ENCODE peak calls at places on chromosomes 13 and 19, in four cellular contexts. Q, U, T and Y are unnamed samples.

GRCh38 chr13:47901451-47901850 is 99.6 kb downstream of the SUCLA2 start:
- DNase-seq in U (no peak), Q (no peak), T (no peak), Y (no peak)

GRCh38 chr19:2266183-2266993 is 10.2 kb upstream of the JSRP1 start:
- DNase-seq in U (no peak), T (peak; percentile 58), Q (peak; percentile 54), Y (peak; percentile 60)

GRCh38 chr19:7326105-7326877 is 22.4 kb upstream of the ARHGEF18 start:
- DNase-seq in Q (no peak), T (peak; percentile 56), U (peak; percentile 89), Y (peak; percentile 74)

GRCh38 chr19:6498294-6499036 is 3.6 kb downstream of the TUBB4A start:
- DNase-seq in T (no peak), Q (no peak), U (no peak), Y (no peak)

GRCh38 chr13:98293570-98294142 is 116.6 kb upstream of the RNF113B start:
- DNase-seq in U (no peak), Q (no peak), T (no peak), Y (no peak)

GRCh38 chr19:39438270-39438934 is 2.7 kb upstream of the RPS16 start:
- DNase-seq in Q (no peak), U (no peak), T (peak; percentile 50), Y (no peak)

GRCh38 chr19:41847351-41848105 is 2.7 kb downstream of the DMRTC2 start:
- DNase-seq in U (no peak), T (no peak), Q (no peak), Y (peak; percentile 7)

GRCh38 chr19:47723573-47723923 is 10.3 kb downstream of the EHD2 start:
- DNase-seq in U (no peak), T (peak; percentile 63), Q (no peak), Y (no peak)

GRCh38 chr13:37136187-37136586 is 30.7 kb upstream of the CSNK1A1L start:
- DNase-seq in T (no peak), Q (no peak), U (no peak), Y (no peak)

GRCh38 chr13:26132756-26133155 is 80.9 kb upstream of the SHISA2 start:
- DNase-seq in T (no peak), U (no peak), Q (no peak), Y (peak; percentile 6)

GRCh38 chr13:77857810-77858209 is 60.8 kb downstream of the EDNRB start:
- DNase-seq in Q (no peak), T (no peak), U (no peak), Y (no peak)

GRCh38 chr13:109642358-109642757 is 144.0 kb downstream of the IRS2 start:
- DNase-seq in Q (no peak), U (no peak), T (no peak), Y (no peak)

GRCh38 chr13:100108913-100109507 is 20.1 kb downstream of the PCCA start:
- DNase-seq in U (no peak), Q (no peak), T (no peak), Y (no peak)

GRCh38 chr19:4375620-4376228 is 24.6 kb downstream of the SH3GL1 start:
- DNase-seq in T (peak; percentile 51), U (no peak), Q (peak; percentile 90), Y (peak; percentile 95)

GRCh38 chr19:35995655-35995993 is 636 bp downstream of the SDHAF1 start:
- DNase-seq in Q (no peak), U (no peak), T (peak; percentile 27), Y (peak; percentile 79)

GRCh38 chr19:49559928-49560327 is 20.4 kb downstream of the NOSIP start:
- DNase-seq in U (no peak), T (no peak), Q (no peak), Y (no peak)

GRCh38 chr13:113656831-113657671 is 947 bp downstream of the ATP4B start:
- DNase-seq in U (no peak), T (no peak), Q (no peak), Y (no peak)

GRCh38 chr13:114140909-114141255 is 8.5 kb upstream of the RASA3 start:
- DNase-seq in Q (no peak), T (no peak), U (no peak), Y (no peak)

GRCh38 chr19:13211426-13212308 is 61.5 kb downstream of the IER2 start:
- DNase-seq in Q (no peak), U (no peak), T (no peak), Y (no peak)
- TF ChIP-seq KDM1A in Q (no peak), U (no peak), T (no peak), Y (no peak)

GRCh38 chr13:35349673-35350278 is 126.7 kb downstream of the MAB21L1 start:
- DNase-seq in T (peak; percentile 92), Q (peak; percentile 52), U (no peak), Y (no peak)
- TF ChIP-seq BRCA1 in T (no peak), Q (no peak), U (no peak), Y (no peak)

DNA sequence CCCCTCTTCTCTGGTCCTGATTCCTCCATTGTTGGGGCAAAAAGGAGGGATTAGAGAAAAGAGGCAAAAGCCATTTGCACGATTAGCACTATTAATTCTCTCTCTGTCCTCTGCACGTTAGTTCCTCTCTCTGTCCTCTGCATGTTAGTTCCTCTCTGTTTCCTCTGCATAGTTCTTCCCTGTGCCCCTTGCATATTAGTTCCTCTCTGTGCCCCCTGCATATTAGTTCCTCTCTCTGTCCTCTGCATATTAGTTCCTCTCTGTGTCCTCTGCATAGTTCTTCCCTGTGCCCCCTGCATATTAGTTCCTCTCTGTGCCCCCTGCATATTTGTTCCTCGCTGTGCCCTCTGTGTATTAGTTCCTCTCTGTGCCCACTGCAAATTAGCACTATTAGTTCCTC is 847.2 kb upstream of the GPC6 start:
- DNase-seq in U (no peak), T (no peak), Q (no peak), Y (no peak)
- TF ChIP-seq KDM1A in U (no peak), T (no peak), Q (no peak), Y (no peak)

GRCh38 chr13:46124967-46125933 is 20.4 kb upstream of the CPB2 start:
- DNase-seq in Q (no peak), U (no peak), T (no peak), Y (no peak)
- TF ChIP-seq BRCA1 in Q (no peak), U (no peak), T (no peak), Y (no peak)

DNA sequence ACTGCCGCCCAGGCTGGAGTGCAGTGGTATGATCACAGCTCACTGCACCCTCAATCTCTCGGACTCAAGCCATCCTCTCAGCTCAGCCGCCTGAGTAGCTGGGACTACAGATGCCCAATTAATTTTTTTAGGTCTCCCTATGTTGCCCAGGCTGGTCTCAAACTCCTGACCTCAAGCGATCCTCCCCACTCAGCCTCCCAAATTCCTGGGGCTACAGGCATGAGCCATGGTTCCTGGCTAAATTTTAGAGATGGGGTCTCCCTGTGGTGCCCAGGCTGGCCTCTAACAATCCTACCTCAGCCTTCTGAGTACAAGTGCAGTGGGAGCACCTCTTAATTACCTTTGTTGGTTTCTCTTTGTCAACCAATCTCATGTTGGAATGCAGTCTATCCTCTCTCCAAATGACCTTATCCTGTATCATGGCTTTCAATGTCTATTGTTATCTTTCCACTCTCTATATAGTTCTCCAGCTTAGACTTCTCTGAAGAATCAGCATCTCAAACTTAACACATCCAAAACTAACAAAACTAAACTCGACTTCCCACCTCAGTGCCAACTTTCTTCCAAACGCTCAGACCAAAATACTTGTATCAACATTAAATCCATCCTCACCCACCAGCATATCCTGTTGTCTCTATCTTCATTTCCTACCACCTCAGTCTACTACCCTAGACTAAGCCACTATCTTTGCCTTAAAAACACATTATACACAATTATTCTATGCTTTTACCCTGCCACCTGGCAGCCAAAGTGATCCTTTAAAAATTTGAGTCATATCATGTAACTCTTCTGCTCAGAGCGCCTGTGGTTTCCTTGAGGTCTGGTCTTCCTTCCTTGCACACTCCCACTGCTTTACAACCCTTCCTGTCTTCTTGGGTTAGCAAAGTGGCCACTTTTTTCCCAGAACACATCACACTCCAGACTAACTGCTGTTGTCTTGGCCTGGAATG is 6.7 kb downstream of the TPT1 start:
- DNase-seq in Q (no peak), T (no peak), U (no peak), Y (no peak)
- TF ChIP-seq KDM1A in Q (no peak), T (no peak), U (no peak), Y (no peak)

GRCh38 chr19:31185261-31185660 is 164.0 kb downstream of the TSHZ3 start:
- DNase-seq in T (no peak), U (no peak), Q (no peak), Y (no peak)
- TF ChIP-seq BRCA1 in T (no peak), U (no peak), Q (no peak), Y (no peak)

GRCh38 chr13:51806571-51806970 is 2.6 kb upstream of the DHRS12 start:
- DNase-seq in Q (no peak), U (no peak), T (no peak), Y (peak; percentile 26)
- TF ChIP-seq KDM1A in Q (no peak), U (no peak), T (no peak), Y (no peak)